ENCODE peak calls at places on chromosome 20, in four cellular contexts. G is stomach, N is pancreas, Z is vagina. W is an unnamed sample.

GRCh38 chr20:35329435-35330139 is 37.4 kb upstream of the FAM83C start:
- DNase-seq in Z (no peak), N (no peak), G (peak; percentile 60), W (peak; percentile 58)

GRCh38 chr20:23308908-23309307 is 41.7 kb upstream of the NXT1 start:
- DNase-seq in G (no peak), Z (no peak), N (no peak), W (no peak)

GRCh38 chr20:50601511-50602431 is 89.6 kb downstream of the RIPOR3 start:
- DNase-seq in N (no peak), G (no peak), Z (no peak), W (no peak)

GRCh38 chr20:41905186-41905585 is 287.0 kb upstream of the CHD6 start:
- DNase-seq in N (no peak), G (no peak), Z (no peak), W (no peak)

GRCh38 chr20:51211191-51211590 is 188.3 kb upstream of the KCNG1 start:
- DNase-seq in N (no peak), Z (no peak), G (no peak), W (no peak)

GRCh38 chr20:54219751-54220426 is 12.0 kb downstream of the PFDN4 start:
- DNase-seq in G (no peak), Z (no peak), N (no peak), W (peak; percentile 12)

GRCh38 chr20:59809630-59810375 is 123.6 kb downstream of the SYCP2 start:
- DNase-seq in Z (peak; percentile 29), N (no peak), G (no peak), W (no peak)

GRCh38 chr20:8287328-8287727 is 155.3 kb downstream of the PLCB1 start:
- DNase-seq in G (no peak), N (no peak), Z (no peak), W (no peak)

GRCh38 chr20:62929051-62929538 is 2.8 kb upstream of the DIDO1 start:
- DNase-seq in Z (no peak), N (peak; percentile 84), G (peak; percentile 73), W (peak; percentile 66)

GRCh38 chr20:63351380-63351700 is 9.8 kb downstream of the CHRNA4 start:
- DNase-seq in N (no peak), Z (no peak), G (no peak), W (no peak)

GRCh38 chr20:6622041-6622440 is 145.4 kb upstream of the BMP2 start:
- DNase-seq in G (no peak), N (no peak), Z (no peak), W (no peak)

GRCh38 chr20:46552460-46553420 is 2.3 kb upstream of the OCSTAMP start:
- DNase-seq in Z (no peak), G (no peak), N (no peak), W (no peak)

GRCh38 chr20:22861231-22861980 is 173.7 kb upstream of the SSTR4 start:
- DNase-seq in N (no peak), Z (no peak), G (no peak), W (no peak)

GRCh38 chr20:58130574-58130973 is 97.9 kb downstream of the ANKRD60 start:
- DNase-seq in G (no peak), Z (peak; percentile 52), N (no peak), W (no peak)

GRCh38 chr20:58128635-58129625 is 99.5 kb downstream of the ANKRD60 start:
- DNase-seq in N (no peak), Z (peak; percentile 40), G (no peak), W (no peak)

GRCh38 chr20:58129736-58130135 is 98.7 kb downstream of the ANKRD60 start:
- DNase-seq in G (no peak), N (no peak), Z (peak; percentile 42), W (no peak)

GRCh38 chr20:58131111-58131510 is 97.3 kb downstream of the ANKRD60 start:
- DNase-seq in N (no peak), G (no peak), Z (no peak), W (no peak)

DNA sequence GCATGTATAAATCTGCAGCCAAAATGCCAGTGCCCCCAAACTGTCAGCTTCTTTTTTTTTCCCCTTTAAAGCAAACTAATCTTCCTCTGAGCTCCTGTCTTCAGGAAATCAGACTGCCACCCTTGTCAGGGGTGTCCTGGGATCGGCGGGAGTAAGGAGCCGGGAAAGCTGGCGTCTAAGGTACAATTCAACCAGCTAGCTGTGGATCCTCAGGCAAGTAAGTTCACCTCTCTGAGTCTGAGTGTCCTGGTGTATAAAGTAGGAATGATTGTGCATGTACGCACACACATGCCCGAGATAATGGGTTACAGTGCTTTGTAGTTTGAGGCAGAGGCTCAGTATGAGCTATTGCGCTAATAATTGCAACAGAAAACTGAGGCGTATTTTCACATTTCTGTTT is 98.3 kb downstream of the ANKRD60 start:
- DNase-seq in N (no peak), Z (peak; percentile 49), G (no peak), W (no peak)
- H3K4me1 ChIP-seq in N (no peaks in the 10 kb centered on the region), Z (peaks cover 16% of the 10 kb centered on the region), G (no peaks in the 10 kb centered on the region), W (no peaks in the 10 kb centered on the region)

DNA sequence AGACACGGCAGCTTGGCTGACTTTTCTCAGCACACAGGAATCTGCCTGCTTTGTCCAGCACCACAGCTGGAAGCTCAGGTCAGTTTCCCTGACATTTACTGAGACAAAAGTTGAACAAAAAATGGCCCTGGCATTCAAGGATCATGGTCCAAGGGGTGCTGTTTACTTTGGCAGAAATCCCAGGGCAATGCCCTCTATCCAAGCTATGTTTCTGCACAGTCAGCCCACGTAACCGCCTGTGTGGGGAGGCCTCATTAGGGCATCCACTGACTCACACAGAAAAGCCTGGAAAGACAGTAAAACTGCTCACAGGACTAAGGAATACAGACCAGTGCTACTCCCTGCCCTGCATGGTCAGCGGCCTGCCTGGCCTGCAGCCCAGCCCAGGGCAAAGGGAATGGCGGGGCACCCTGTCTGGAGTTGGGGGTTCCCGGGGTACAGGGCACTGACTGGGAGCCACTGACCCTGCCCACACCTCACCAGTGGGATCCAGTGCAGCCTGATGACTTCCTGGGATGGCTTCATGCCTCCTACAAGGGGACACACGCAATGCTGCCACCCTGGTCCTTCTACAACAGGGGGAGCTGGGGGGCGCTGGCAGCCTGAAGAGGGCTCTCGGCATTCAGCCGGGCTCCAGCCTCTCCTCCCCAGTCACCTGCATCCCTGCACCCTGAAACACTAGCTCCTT is 77.1 kb downstream of the NINL start:
- DNase-seq in G (no peak), N (no peak), Z (no peak), W (no peak)
- H3K4me3 ChIP-seq in G (no peak overlapping the region), N (no peak overlapping the region), Z (no peak overlapping the region), W (no peak overlapping the region)

GRCh38 chr20:4809707-4810106 is 88.0 kb downstream of the PRND start:
- DNase-seq in G (no peak), Z (no peak), N (peak; percentile 12), W (no peak)
- H3K4me1 ChIP-seq in G (peaks cover 6% of the 10 kb centered on the region), Z (peaks cover 47% of the 10 kb centered on the region), N (no peaks in the 10 kb centered on the region), W (peaks cover 55% of the 10 kb centered on the region)

DNA sequence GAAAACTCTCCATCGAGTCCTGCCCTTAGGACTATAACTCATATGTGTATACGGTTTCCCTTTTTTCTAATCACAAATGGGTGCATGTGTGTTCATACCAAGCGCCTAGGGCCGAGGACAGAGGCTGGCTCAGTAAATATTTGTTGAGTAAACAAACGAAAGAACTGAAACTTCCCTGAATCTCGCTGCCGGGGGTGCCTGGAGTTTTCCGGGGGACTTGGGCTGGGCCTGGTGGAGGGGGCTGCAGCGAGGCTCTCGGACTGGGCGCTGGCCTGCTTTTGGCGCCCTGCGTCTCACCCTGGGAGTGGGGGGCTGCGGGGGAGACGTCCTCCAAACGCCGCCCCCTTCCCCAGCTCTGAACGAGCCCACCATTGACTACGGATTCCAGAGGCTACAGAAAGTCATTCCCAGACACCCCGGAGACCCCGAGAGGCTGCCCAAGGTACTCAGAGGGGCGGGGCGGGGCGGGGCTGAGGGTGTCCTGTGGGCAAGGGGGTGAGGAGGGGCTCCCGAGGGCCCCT is 49.0 kb downstream of the CPXM1 start:
- DNase-seq in Z (no peak), N (no peak), G (no peak), W (no peak)
- H3K4me3 ChIP-seq in Z (peak overlapping the region; percentile 45), N (peak overlapping the region; percentile 34), G (peak overlapping the region; percentile 65), W (peak overlapping the region; percentile 48)